ENCODE peak calls at places on chromosomes 3 and 15, in six cellular contexts. V is colonic mucosa; Y is astrocyte of the spinal cord; A is MM.1S; M is naive thymus-derived CD8-positive, alpha-beta T cell; E is stimulated activated CD4-positive, alpha-beta T cell treated with anti-CD3 and anti-CD28 coated beads, Interleukin-4, amount 100 ng/mL, for 24 hours. Z is an unnamed sample.

GRCh38 chr3:65732060-65732933 is 306.4 kb downstream of the MAGI1 start:
- DNase-seq in V (peak), Y (peak), A (peak), M (peak), E (no peak), Z (peak)

GRCh38 chr3:42702982-42703694 is 540 bp upstream of the HHATL start:
- DNase-seq in V (no peak), Y (no peak), A (no peak), M (no peak), E (no peak), Z (no peak)

GRCh38 chr3:33277193-33277882 is at the start of gene FBXL2:
- DNase-seq in V (peak), Y (peak), A (peak), M (no peak), E (no peak), Z (no peak)

GRCh38 chr3:66297260-66297863 is 76.6 kb downstream of the SLC25A26 start:
- DNase-seq in V (no peak), Y (peak), A (no peak), M (no peak), E (no peak), Z (peak)

GRCh38 chr15:80072285-80072684 is 12.8 kb downstream of the ZFAND6 start:
- DNase-seq in V (peak), Y (peak), A (peak), M (peak), E (peak), Z (peak)

GRCh38 chr15:51708013-51708412 is 26.7 kb downstream of the SCG3 start:
- DNase-seq in V (peak), Y (no peak), A (no peak), M (no peak), E (no peak), Z (no peak)

GRCh38 chr15:62896969-62897486 is 145.5 kb upstream of the TPM1 start:
- DNase-seq in V (peak), Y (peak), A (no peak), M (no peak), E (no peak), Z (no peak)

GRCh38 chr3:84136425-84136824 is 822.4 kb upstream of the CADM2 start:
- DNase-seq in V (no peak), Y (no peak), A (no peak), M (no peak), E (no peak), Z (no peak)

GRCh38 chr15:62316413-62317060 is 151.5 kb upstream of the C2CD4B start:
- DNase-seq in V (no peak), Y (no peak), A (no peak), M (no peak), E (no peak), Z (no peak)

GRCh38 chr15:100788080-100788730 is 91.4 kb upstream of the ALDH1A3 start:
- DNase-seq in V (no peak), Y (no peak), A (no peak), M (no peak), E (no peak), Z (no peak)

GRCh38 chr3:39267631-39268553 is 11.9 kb downstream of the CX3CR1 start:
- DNase-seq in V (no peak), Y (no peak), A (no peak), M (peak), E (peak), Z (peak)

Z was measured in immature natural killer cell.